ENCODE peak calls at places on chromosome 21, in ten cellular contexts. J is tibial artery, S is mammary epithelial cell, R is PC-9, K is esophagus squamous epithelium, M is pancreas, W is cardiac muscle cell, Z is heart left ventricle, D is suprapubic skin, U is NT2/D1. F is an unnamed sample. For H3K4me1, the result is how much of the 10 kb centered on the place peaks cover.

GRCh38 chr21:46639489-46640386 is 4.3 kb downstream of the PRMT2 start:
- DNase-seq in U (no peak), R (no peak), J (no peak), S (no peak), D (no peak), W (peak), K (no peak), Z (no peak), M (no peak), F (peak)

GRCh38 chr21:32073190-32073589 is 200.4 kb downstream of the HUNK start:
- DNase-seq in K (no peak), U (no peak), R (no peak), D (no peak), Z (no peak), S (no peak), M (no peak), J (no peak), W (no peak), F (no peak)

GRCh38 chr21:25313891-25314646 is 293.2 kb downstream of the MRPL39 start:
- DNase-seq in W (peak), U (no peak), Z (no peak), K (no peak), M (no peak), R (no peak), J (no peak), S (no peak), D (no peak), F (peak)

GRCh38 chr21:35896060-35896459 is 164.3 kb downstream of the SETD4 start:
- DNase-seq in Z (no peak), D (no peak), W (no peak), M (no peak), R (no peak), S (no peak), J (no peak), U (no peak), K (no peak), F (no peak)

GRCh38 chr21:37546949-37547614 is 180.5 kb downstream of the DYRK1A start:
- DNase-seq in R (no peak), D (no peak), W (peak), U (no peak), S (no peak), K (no peak), J (no peak), Z (no peak), M (no peak), F (no peak)

GRCh38 chr21:36908260-36908908 is 58.1 kb downstream of the HLCS start:
- DNase-seq in S (no peak), K (no peak), W (peak), R (no peak), Z (no peak), D (no peak), U (no peak), M (no peak), J (no peak), F (peak)

GRCh38 chr21:42538479-42539275 is 25.0 kb downstream of the SLC37A1 start:
- DNase-seq in W (no peak), S (no peak), J (no peak), R (no peak), M (no peak), U (no peak), K (no peak), D (no peak), Z (peak), F (no peak)

GRCh38 chr21:37429356-37429755 is 62.8 kb downstream of the DYRK1A start:
- DNase-seq in W (no peak), J (no peak), R (no peak), S (no peak), U (no peak), Z (no peak), K (no peak), M (no peak), D (no peak), F (no peak)

GRCh38 chr21:41208946-41209345 is 41.0 kb downstream of the BACE2 start:
- DNase-seq in U (no peak), R (no peak), M (no peak), W (no peak), J (peak), K (no peak), Z (no peak), S (no peak), D (no peak), F (no peak)

GRCh38 chr21:36730291-36731281 is 31.7 kb downstream of the SIM2 start:
- DNase-seq in K (no peak), U (no peak), J (no peak), D (no peak), W (no peak), M (no peak), R (no peak), S (no peak), Z (no peak), F (no peak)

GRCh38 chr21:41884501-41885030 is 5.4 kb upstream of the PRDM15 start:
- DNase-seq in D (no peak), R (no peak), J (no peak), M (no peak), K (no peak), U (no peak), W (no peak), S (no peak), Z (no peak), F (no peak)

GRCh38 chr21:41435728-41436127 is 9.7 kb downstream of the MX1 start:
- DNase-seq in S (no peak), K (no peak), W (no peak), M (no peak), Z (no peak), R (no peak), J (no peak), U (no peak), D (no peak), F (no peak)

GRCh38 chr21:18477059-18477458 is 73.5 kb upstream of the TMPRSS15 start:
- DNase-seq in K (no peak), S (no peak), W (no peak), D (no peak), M (no peak), J (no peak), Z (no peak), U (no peak), R (no peak), F (no peak)

GRCh38 chr21:31282095-31282709 is 61.9 kb downstream of the TIAM1 start:
- DNase-seq in W (peak), R (peak), D (no peak), U (no peak), J (no peak), M (no peak), K (no peak), S (peak), Z (no peak), F (peak)

GRCh38 chr21:42338730-42339715 is 11.8 kb downstream of the TFF2 start:
- DNase-seq in W (no peak), M (no peak), S (no peak), U (no peak), Z (no peak), R (no peak), D (no peak), J (no peak), K (no peak), F (no peak)

GRCh38 chr21:41943468-41944250 is 10.2 kb downstream of the C2CD2 start:
- DNase-seq in D (no peak), M (no peak), U (no peak), R (no peak), S (no peak), W (no peak), J (no peak), K (no peak), Z (no peak), F (no peak)

GRCh38 chr21:38619865-38620513 is 121.7 kb upstream of the ERG start:
- DNase-seq in J (peak), M (no peak), K (no peak), Z (no peak), W (peak), U (no peak), D (no peak), S (peak), R (no peak), F (no peak)

GRCh38 chr21:39072468-39072867 is 110.8 kb downstream of the PSMG1 start:
- DNase-seq in M (no peak), S (no peak), J (no peak), D (no peak), R (no peak), Z (no peak), W (no peak), K (no peak), U (no peak), F (no peak)

GRCh38 chr21:18164933-18165332 is 79.7 kb upstream of the CHODL start:
- DNase-seq in D (no peak), M (no peak), K (no peak), S (no peak), U (no peak), R (no peak), J (no peak), Z (no peak), W (no peak), F (no peak)

GRCh38 chr21:42383331-42383730 is 12.5 kb downstream of the TMPRSS3 start:
- DNase-seq in W (no peak), Z (no peak), D (no peak), U (no peak), M (no peak), R (no peak), K (no peak), J (no peak), S (no peak), F (no peak)

GRCh38 chr21:25506887-25507286 is 100.4 kb downstream of the MRPL39 start:
- DNase-seq in M (no peak), S (no peak), K (no peak), J (no peak), U (no peak), Z (no peak), R (no peak), W (no peak), D (no peak), F (peak)

GRCh38 chr21:37595944-37596343 is 229.4 kb downstream of the DYRK1A start:
- DNase-seq in M (no peak), R (no peak), S (no peak), Z (no peak), U (no peak), D (no peak), J (no peak), K (no peak), W (no peak), F (no peak)

GRCh38 chr21:43922949-43923348 is 57.9 kb downstream of the AGPAT3 start:
- DNase-seq in J (no peak), W (no peak), R (no peak), Z (peak), S (no peak), M (no peak), K (no peak), U (no peak), D (no peak), F (no peak)
- H3K4me1 ChIP-seq in J (under half), W (under half), R (under half), Z (under half), S (under half), M (under half), K (half or more), U (under half), D (under half), F (under half)

DNA sequence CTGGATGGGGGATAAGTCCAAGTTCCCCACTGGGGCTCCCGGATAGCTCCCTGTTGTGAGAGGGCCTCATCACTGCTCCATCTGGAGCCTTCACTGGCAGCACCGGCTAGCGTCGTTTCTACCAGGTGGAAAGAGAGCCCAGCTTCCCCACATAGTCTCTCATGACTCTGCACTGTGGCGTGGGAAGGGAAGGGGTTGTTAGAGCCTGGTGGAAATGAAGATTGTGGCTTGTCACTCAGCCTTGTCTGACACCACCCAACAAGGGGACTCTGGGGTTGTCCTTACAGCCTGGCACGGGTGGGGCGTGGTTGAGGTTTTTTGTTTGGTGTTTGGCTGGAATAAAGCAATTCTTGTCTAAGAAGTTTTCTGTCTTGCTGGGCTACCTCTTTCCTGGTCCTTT is 94.6 kb downstream of the ADARB1 start:
- DNase-seq in W (no peak), Z (no peak), S (no peak), U (no peak), R (no peak), D (no peak), M (no peak), J (no peak), K (no peak), F (no peak)
- H3K4me1 ChIP-seq in W (under half), Z (under half), S (under half), U (under half), R (under half), D (under half), M (under half), J (under half), K (under half), F (under half)

DNA sequence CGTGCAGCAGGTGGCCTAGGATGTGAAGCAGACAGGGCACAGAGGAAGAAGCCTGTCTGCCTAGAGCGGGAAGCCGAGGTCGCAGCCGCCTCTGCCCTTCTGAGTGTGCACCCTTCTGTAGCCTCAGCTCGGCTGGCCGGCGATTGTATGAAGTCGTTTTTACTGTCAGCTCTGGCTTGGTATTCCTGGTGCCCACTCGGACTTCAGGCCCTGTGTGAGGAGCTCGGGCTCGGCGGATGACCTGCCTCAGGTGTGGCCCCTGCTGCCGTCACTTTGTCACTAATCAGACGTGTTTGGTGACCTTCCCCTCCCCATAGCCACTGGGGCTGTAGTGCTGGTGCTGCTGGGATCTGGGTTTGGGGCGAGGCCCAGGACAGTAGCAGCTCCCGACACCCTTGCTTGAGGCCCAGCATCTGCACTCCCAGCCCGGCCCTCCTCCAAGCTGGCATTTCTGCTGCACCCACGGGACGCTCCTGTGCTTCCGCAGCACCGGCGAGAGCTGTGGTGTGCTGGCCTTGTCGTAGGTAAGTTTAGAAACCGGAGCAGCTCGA is 18.1 kb downstream of the SLX9 start:
- DNase-seq in W (no peak), S (no peak), K (no peak), M (no peak), J (no peak), Z (no peak), R (no peak), D (no peak), U (no peak), F (no peak)
- H3K4me1 ChIP-seq in W (under half), S (under half), K (under half), M (under half), J (half or more), Z (half or more), R (under half), D (under half), U (under half), F (under half)

DNA sequence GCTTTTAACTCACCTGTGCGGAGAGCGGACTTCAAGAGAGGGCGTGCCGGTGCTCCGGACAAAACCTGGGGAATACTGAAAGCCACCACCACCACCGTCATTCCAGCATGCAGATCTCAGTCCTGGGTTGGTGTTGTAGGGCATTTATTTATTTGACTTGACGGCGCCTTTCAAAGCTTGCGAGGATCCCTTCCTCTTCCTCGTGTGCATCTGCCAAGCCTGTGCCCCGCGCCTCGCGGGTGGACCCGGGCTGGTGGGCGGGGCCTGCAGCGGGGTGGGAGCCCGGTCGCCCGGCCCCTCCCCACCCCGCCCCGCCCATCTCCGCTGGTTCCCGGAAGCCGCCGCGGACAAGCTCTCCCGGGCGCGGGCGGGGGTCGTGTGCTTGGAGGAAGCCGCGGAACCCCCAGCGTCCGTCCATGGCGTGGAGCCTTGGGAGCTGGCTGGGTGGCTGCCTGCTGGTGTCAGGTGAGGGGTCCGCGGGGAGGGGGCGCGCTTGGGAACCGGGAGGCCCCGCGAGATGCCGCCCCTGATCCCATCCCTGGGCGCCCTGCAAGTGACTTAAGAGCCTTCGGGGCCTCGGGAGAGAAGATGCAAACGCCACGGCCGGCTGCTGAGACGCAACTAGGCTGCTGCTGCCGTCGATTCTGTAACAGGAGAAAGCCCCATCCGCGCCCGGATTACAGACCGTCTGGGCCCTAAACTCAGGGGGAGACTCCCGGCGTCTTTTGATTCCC is at the start of gene IL10RB:
- DNase-seq in R (peak), J (peak), U (peak), M (peak), S (peak), D (peak), Z (peak), K (peak), W (peak), F (peak)
- H3K4me1 ChIP-seq in R (under half), J (under half), U (under half), M (under half), S (under half), D (under half), Z (under half), K (under half), W (under half), F (under half)

GRCh38 chr21:15703932-15704331 is 25.9 kb upstream of the USP25 start:
- DNase-seq in M (no peak), U (no peak), W (no peak), Z (no peak), S (no peak), J (no peak), K (no peak), D (no peak), R (no peak), F (no peak)

GRCh38 chr21:15706686-15707085 is 23.1 kb upstream of the USP25 start:
- DNase-seq in W (peak), R (peak), K (no peak), M (no peak), D (no peak), U (no peak), J (no peak), S (peak), Z (no peak), F (peak)

GRCh38 chr21:15701845-15702244 is 27.9 kb upstream of the USP25 start:
- DNase-seq in K (no peak), S (no peak), D (no peak), R (no peak), W (no peak), M (no peak), J (no peak), U (no peak), Z (no peak), F (no peak)
- H3K4me1 ChIP-seq in K (under half), S (under half), D (under half), R (under half), W (under half), M (under half), J (under half), U (under half), Z (under half), F (under half)

GRCh38 chr21:28826569-28826968 is 166.1 kb downstream of the LTN1 start:
- DNase-seq in K (no peak), D (no peak), S (no peak), W (no peak), J (no peak), M (no peak), Z (no peak), R (no peak), U (no peak), F (no peak)
- H3K4me1 ChIP-seq in K (under half), D (under half), S (under half), W (under half), J (under half), M (under half), Z (under half), R (under half), U (under half), F (under half)

F was measured in SJSA1.